ENCODE peak calls at places on chromosomes 3 and 15, in five cellular contexts. Z is GM03348; S is SJSA1; Y is activated CD4-positive, alpha-beta T cell treated with anti-CD3 and anti-CD28 coated beads for 24 hours; D is C1 segment of cervical spinal cord. P is an unnamed sample.

GRCh38 chr3:151011427-151011826 is 38.9 kb upstream of the CLRN1 start:
- DNase-seq in D (no peak), Y (no peak), S (no peak), Z (peak), P (no peak)

GRCh38 chr15:88652456-88653199 is 13.8 kb downstream of the ISG20 start:
- DNase-seq in Y (no peak), S (no peak), D (no peak), Z (no peak), P (no peak)

GRCh38 chr3:186411994-186412393 is 50.0 kb upstream of the DGKG start:
- DNase-seq in D (no peak), Z (no peak), S (no peak), Y (no peak), P (no peak)

GRCh38 chr3:159987291-159987711 is 1.3 kb upstream of the IL12A start:
- DNase-seq in D (no peak), Z (peak), Y (no peak), S (no peak), P (no peak)

GRCh38 chr3:143648708-143649107 is 199.6 kb downstream of the SLC9A9 start:
- DNase-seq in D (no peak), Y (no peak), Z (no peak), S (no peak), P (no peak)

GRCh38 chr15:83991163-83991562 is 244.4 kb upstream of the GOLGA6L4 start:
- DNase-seq in Z (no peak), D (no peak), S (no peak), Y (no peak), P (no peak)

GRCh38 chr3:45506084-45506483 is 88.5 kb upstream of the LIMD1 start:
- DNase-seq in D (no peak), Z (no peak), Y (no peak), S (no peak), P (no peak)

GRCh38 chr3:111989061-111989678 is 9.6 kb upstream of the TAGLN3 start:
- DNase-seq in D (no peak), Y (no peak), Z (peak), S (peak), P (no peak)

GRCh38 chr3:108352176-108352575 is 55.8 kb downstream of the HHLA2 start:
- DNase-seq in Y (no peak), S (no peak), Z (no peak), D (no peak), P (no peak)

P was measured in anterior cingulate cortex.